ENCODE peak calls at places on chromosomes 12 and 14, in four cellular contexts. Q is IMR-90, I is mesendoderm, A is neuronal stem cell. P is an unnamed sample.

GRCh38 chr12:100213016-100213891 is 12.6 kb downstream of the ACTR6 start:
- DNase-seq in Q (no peak), I (no peak), A (no peak), P (no peak)

GRCh38 chr14:36662543-36663403 is 1.1 kb downstream of the PAX9 start:
- DNase-seq in Q (no peak), I (peak), A (no peak), P (peak)

GRCh38 chr12:82650627-82651337 is 35.9 kb upstream of the TMTC2 start:
- DNase-seq in Q (no peak), I (peak), A (no peak), P (no peak)

GRCh38 chr14:101465795-101466448 is 95.4 kb upstream of the DIO3 start:
- DNase-seq in Q (no peak), I (no peak), A (no peak), P (no peak)

GRCh38 chr12:24425601-24425970 is 476.1 kb upstream of the SOX5 start:
- DNase-seq in Q (peak), I (no peak), A (no peak), P (peak)

GRCh38 chr12:93825501-93825888 is 148.3 kb downstream of the CRADD start:
- DNase-seq in Q (no peak), I (peak), A (no peak), P (no peak)

GRCh38 chr12:92044435-92044834 is 101.2 kb downstream of the BTG1 start:
- DNase-seq in Q (no peak), I (no peak), A (no peak), P (no peak)

GRCh38 chr14:79511146-79511545 is 700.2 kb downstream of the DIO2 start:
- DNase-seq in Q (peak), I (no peak), A (no peak), P (peak)

GRCh38 chr12:125142601-125143000 is 77.4 kb downstream of the AACS start:
- DNase-seq in Q (no peak), I (no peak), A (no peak), P (no peak)

GRCh38 chr14:58072288-58073071 is 79.5 kb downstream of the ARMH4 start:
- DNase-seq in Q (peak), I (peak), A (peak), P (peak)

GRCh38 chr12:65074932-65075331 is 46.2 kb downstream of the WIF1 start:
- DNase-seq in Q (no peak), I (peak), A (no peak), P (no peak)

GRCh38 chr12:1459339-1459738 is 135.0 kb downstream of the FBXL14 start:
- DNase-seq in Q (no peak), I (no peak), A (no peak), P (no peak)

GRCh38 chr14:83842536-83842935 is 1687.4 kb upstream of the FLRT2 start:
- DNase-seq in Q (no peak), I (no peak), A (no peak), P (no peak)

GRCh38 chr14:83838221-83838620 is 1691.7 kb upstream of the FLRT2 start:
- DNase-seq in Q (peak), I (peak), A (no peak), P (peak)
- H2AK5ac ChIP-seq in Q (no peak), I (no peak), A (no peak), P (no peak)

GRCh38 chr14:20578784-20579502 is 8.9 kb downstream of the RNASE11 start:
- DNase-seq in Q (no peak), I (no peak), A (no peak), P (no peak)
- H3K18ac ChIP-seq in Q (no peak), I (peak), A (peak), P (no peak)

GRCh38 chr12:57218030-57218853 is 1.6 kb downstream of the NXPH4 start:
- DNase-seq in Q (peak), I (no peak), A (no peak), P (no peak)
- H2AK5ac ChIP-seq in Q (no peak), I (no peak), A (no peak), P (no peak)

DNA sequence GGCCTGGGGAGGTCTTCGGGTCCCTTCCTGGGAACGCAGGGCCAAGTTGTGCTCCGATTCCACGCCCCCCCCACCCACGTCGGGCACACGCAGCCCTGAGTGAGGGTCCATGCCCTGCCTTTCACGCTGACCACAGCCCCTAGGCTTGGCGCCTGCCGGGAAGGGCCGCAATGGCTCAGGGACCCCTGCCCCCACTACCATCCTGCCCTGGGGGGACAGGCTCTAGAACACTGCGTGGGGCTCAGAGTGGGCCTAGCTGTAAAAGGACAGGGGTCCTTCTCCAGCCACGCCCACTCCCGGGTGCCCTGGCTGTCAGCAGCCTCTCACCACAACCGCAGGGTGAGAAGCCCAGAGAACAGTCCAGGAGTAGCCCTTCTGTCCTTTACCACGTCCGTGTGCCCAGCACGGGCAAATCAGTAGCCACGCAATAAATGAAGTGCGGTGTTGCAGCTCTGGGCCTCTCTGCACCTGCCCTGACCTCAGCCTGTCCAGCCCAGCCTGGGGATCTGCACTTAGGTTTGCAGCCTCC is 9.4 kb upstream of the GPR68 start:
- DNase-seq in Q (no peak), I (no peak), A (no peak), P (no peak)
- H3K18ac ChIP-seq in Q (no peak), I (peak), A (peak), P (peak)

GRCh38 chr12:6612247-6612646 is 5.1 kb upstream of the CHD4 start:
- DNase-seq in Q (no peak), I (no peak), A (no peak), P (no peak)
- H2AK5ac ChIP-seq in Q (peak), I (no peak), A (peak), P (peak)

P was measured in mesenchymal stem cell.